ENCODE peak calls at places on chromosomes 1 and 21, in four cellular contexts. T is GM20000, N is stromal cell of bone marrow, K is HS-5. L is an unnamed sample.

GRCh38 chr1:41282679-41283317 is 40.7 kb upstream of the SCMH1 start:
- DNase-seq in N (no peak), K (no peak), T (peak), L (peak)

GRCh38 chr1:232627645-232628334 is 2.1 kb downstream of the SIPA1L2 start:
- DNase-seq in N (no peak), K (no peak), T (peak), L (no peak)

GRCh38 chr1:19156676-19157075 is 53.4 kb downstream of the UBR4 start:
- DNase-seq in T (no peak), K (no peak), N (no peak), L (no peak)

GRCh38 chr1:231332761-231333160 is 4.9 kb downstream of the EXOC8 start:
- DNase-seq in T (no peak), N (no peak), K (no peak), L (no peak)

GRCh38 chr1:200258447-200259375 is 151.1 kb downstream of the ZNF281 start:
- DNase-seq in T (peak), N (no peak), K (no peak), L (no peak)

GRCh38 chr1:220371324-220371723 is 99.1 kb upstream of the RAB3GAP2 start:
- DNase-seq in K (no peak), T (no peak), N (no peak), L (no peak)

GRCh38 chr1:176843352-176844297 is 320.9 kb downstream of the ASTN1 start:
- DNase-seq in N (peak), T (peak), K (peak), L (no peak)

GRCh38 chr1:18373882-18374493 is 106.7 kb upstream of the KLHDC7A start:
- DNase-seq in T (peak), K (no peak), N (no peak), L (no peak)

GRCh38 chr1:177256153-177256814 is 85.5 kb downstream of the BRINP2 start:
- DNase-seq in N (peak), T (peak), K (peak), L (no peak)

GRCh38 chr21:32772281-32773047 is 909 bp upstream of the PAXBP1 start:
- DNase-seq in K (no peak), N (peak), T (peak), L (peak)

GRCh38 chr1:147077523-147077922 is 94.7 kb downstream of the PRKAB2 start:
- DNase-seq in T (no peak), N (no peak), K (no peak), L (no peak)

L was measured in CD4-positive, alpha-beta T cell.